ENCODE peak calls at places on chromosome 22, in seven cellular contexts. One of them, this sample, is unnamed.

GRCh38 chr22:39405346-39406085 is 5.9 kb downstream of the TAB1 start:
- DNase-seq in GM06990: no peak
- DNase-seq in activated B cell treated with CpG ODN at 0.5 μM for 24 hours: no peak
- DNase-seq in Caco-2: no peak
- DNase-seq in heart left ventricle: no peak
- DNase-seq in ovary: peak
- DNase-seq in Calu3: no peak
- DNase-seq in this sample: no peak

GRCh38 chr22:32533265-32534068 is 58.9 kb downstream of the FBXO7 start:
- DNase-seq in GM06990: no peak
- DNase-seq in activated B cell treated with CpG ODN at 0.5 μM for 24 hours: no peak
- DNase-seq in Caco-2: no peak
- DNase-seq in heart left ventricle: no peak
- DNase-seq in ovary: no peak
- DNase-seq in Calu3: no peak
- DNase-seq in this sample: no peak

GRCh38 chr22:46993626-46994025 is 231.2 kb downstream of the TBC1D22A start:
- DNase-seq in GM06990: no peak
- DNase-seq in activated B cell treated with CpG ODN at 0.5 μM for 24 hours: no peak
- DNase-seq in Caco-2: peak
- DNase-seq in heart left ventricle: no peak
- DNase-seq in ovary: peak
- DNase-seq in Calu3: no peak
- DNase-seq in this sample: no peak

GRCh38 chr22:36362819-36363377 is 24.9 kb downstream of the MYH9 start:
- DNase-seq in GM06990: no peak
- DNase-seq in activated B cell treated with CpG ODN at 0.5 μM for 24 hours: no peak
- DNase-seq in Caco-2: no peak
- DNase-seq in heart left ventricle: no peak
- DNase-seq in ovary: no peak
- DNase-seq in Calu3: no peak
- DNase-seq in this sample: peak

GRCh38 chr22:37843746-37844089 is 416 bp downstream of the ANKRD54 start:
- DNase-seq in GM06990: no peak
- DNase-seq in activated B cell treated with CpG ODN at 0.5 μM for 24 hours: no peak
- DNase-seq in Caco-2: no peak
- DNase-seq in heart left ventricle: peak
- DNase-seq in ovary: peak
- DNase-seq in Calu3: peak
- DNase-seq in this sample: peak

GRCh38 chr22:36726007-36726380 is 22.4 kb upstream of the CACNG2 start:
- DNase-seq in GM06990: no peak
- DNase-seq in activated B cell treated with CpG ODN at 0.5 μM for 24 hours: no peak
- DNase-seq in Caco-2: no peak
- DNase-seq in heart left ventricle: no peak
- DNase-seq in ovary: no peak
- DNase-seq in Calu3: no peak
- DNase-seq in this sample: no peak

GRCh38 chr22:35467788-35468187 is 67.8 kb downstream of the MCM5 start:
- DNase-seq in GM06990: no peak
- DNase-seq in activated B cell treated with CpG ODN at 0.5 μM for 24 hours: no peak
- DNase-seq in Caco-2: no peak
- DNase-seq in heart left ventricle: peak
- DNase-seq in ovary: peak
- DNase-seq in Calu3: no peak
- DNase-seq in this sample: no peak

GRCh38 chr22:29230916-29231875 is 25.5 kb downstream of the EMID1 start:
- DNase-seq in GM06990: no peak
- DNase-seq in activated B cell treated with CpG ODN at 0.5 μM for 24 hours: no peak
- DNase-seq in Caco-2: no peak
- DNase-seq in heart left ventricle: no peak
- DNase-seq in ovary: no peak
- DNase-seq in Calu3: no peak
- DNase-seq in this sample: no peak

GRCh38 chr22:21780259-21780658 is 44.7 kb upstream of the YPEL1 start:
- DNase-seq in GM06990: no peak
- DNase-seq in activated B cell treated with CpG ODN at 0.5 μM for 24 hours: no peak
- DNase-seq in Caco-2: no peak
- DNase-seq in heart left ventricle: no peak
- DNase-seq in ovary: no peak
- DNase-seq in Calu3: no peak
- DNase-seq in this sample: no peak

GRCh38 chr22:21779444-21779843 is 43.9 kb upstream of the YPEL1 start:
- DNase-seq in GM06990: no peak
- DNase-seq in activated B cell treated with CpG ODN at 0.5 μM for 24 hours: no peak
- DNase-seq in Caco-2: no peak
- DNase-seq in heart left ventricle: no peak
- DNase-seq in ovary: no peak
- DNase-seq in Calu3: no peak
- DNase-seq in this sample: no peak

GRCh38 chr22:21771631-21771976 is 36.0 kb upstream of the YPEL1 start:
- DNase-seq in GM06990: no peak
- DNase-seq in activated B cell treated with CpG ODN at 0.5 μM for 24 hours: no peak
- DNase-seq in Caco-2: no peak
- DNase-seq in heart left ventricle: no peak
- DNase-seq in ovary: no peak
- DNase-seq in Calu3: no peak
- DNase-seq in this sample: no peak

GRCh38 chr22:21778705-21779363 is 43.2 kb upstream of the YPEL1 start:
- DNase-seq in GM06990: no peak
- DNase-seq in activated B cell treated with CpG ODN at 0.5 μM for 24 hours: no peak
- DNase-seq in Caco-2: no peak
- DNase-seq in heart left ventricle: no peak
- DNase-seq in ovary: no peak
- DNase-seq in Calu3: no peak
- DNase-seq in this sample: no peak

GRCh38 chr22:21775061-21775460 is 39.5 kb upstream of the YPEL1 start:
- DNase-seq in GM06990: no peak
- DNase-seq in activated B cell treated with CpG ODN at 0.5 μM for 24 hours: no peak
- DNase-seq in Caco-2: no peak
- DNase-seq in heart left ventricle: no peak
- DNase-seq in ovary: no peak
- DNase-seq in Calu3: no peak
- DNase-seq in this sample: no peak
- TF ChIP-seq CTCF in GM06990: no peak
- TF ChIP-seq CTCF in activated B cell treated with CpG ODN at 0.5 μM for 24 hours: no peak
- TF ChIP-seq CTCF in Caco-2: no peak
- TF ChIP-seq CTCF in heart left ventricle: no peak
- TF ChIP-seq CTCF in ovary: no peak
- TF ChIP-seq CTCF in Calu3: no peak
- TF ChIP-seq CTCF in this sample: no peak

GRCh38 chr22:44444341-44445306 is 53.4 kb downstream of the RTL6 start:
- DNase-seq in GM06990: no peak
- DNase-seq in activated B cell treated with CpG ODN at 0.5 μM for 24 hours: no peak
- DNase-seq in Caco-2: no peak
- DNase-seq in heart left ventricle: no peak
- DNase-seq in ovary: no peak
- DNase-seq in Calu3: no peak
- DNase-seq in this sample: no peak
- TF ChIP-seq CTCF in GM06990: peak
- TF ChIP-seq CTCF in activated B cell treated with CpG ODN at 0.5 μM for 24 hours: no peak
- TF ChIP-seq CTCF in Caco-2: no peak
- TF ChIP-seq CTCF in heart left ventricle: no peak
- TF ChIP-seq CTCF in ovary: no peak
- TF ChIP-seq CTCF in Calu3: no peak
- TF ChIP-seq CTCF in this sample: no peak

DNA sequence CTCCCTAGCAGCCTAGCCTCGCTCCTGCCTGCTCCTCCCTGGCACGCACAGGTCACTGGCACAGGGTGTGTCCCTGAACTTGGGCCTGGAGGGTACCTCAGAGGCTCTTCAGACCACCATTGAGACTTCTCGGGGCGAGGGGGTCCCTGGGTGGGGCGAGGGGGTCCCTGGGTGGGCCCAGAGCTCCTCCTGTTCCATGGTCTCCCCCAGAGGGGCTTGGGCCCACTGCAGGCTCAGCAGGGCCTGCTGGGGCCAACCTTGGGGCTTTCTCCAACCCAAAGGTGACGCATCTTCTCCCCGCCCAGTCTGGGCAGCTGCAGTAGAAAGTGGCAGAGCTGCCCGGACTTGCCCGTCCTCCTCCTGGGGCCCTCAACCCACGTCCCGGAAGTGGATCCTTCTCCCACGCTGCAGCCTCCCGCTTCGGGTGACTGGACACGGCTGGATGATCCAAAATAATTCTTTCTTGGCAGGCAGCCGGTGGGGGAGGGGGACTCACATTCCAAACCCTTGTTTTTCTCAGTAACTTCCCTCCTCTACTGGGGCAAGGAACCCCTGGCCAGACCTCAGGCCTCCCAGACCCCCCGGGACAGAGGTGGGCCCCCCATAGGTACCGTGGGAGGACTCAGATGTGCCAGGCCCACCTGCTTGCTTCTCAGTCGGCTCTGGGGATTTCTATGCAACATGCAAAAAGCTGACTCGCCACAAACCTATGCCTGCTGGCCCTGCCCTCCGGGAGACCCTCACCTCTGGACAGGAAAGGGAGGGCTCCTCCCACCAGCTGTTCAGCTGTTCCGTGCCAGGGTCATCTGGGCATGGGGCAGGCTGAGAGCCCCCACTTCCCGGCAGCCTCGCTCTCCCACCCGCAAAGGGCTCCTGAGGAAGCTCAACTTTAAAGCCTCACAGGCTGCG is 1.5 kb downstream of the PLXNB2 start:
- DNase-seq in GM06990: peak
- DNase-seq in activated B cell treated with CpG ODN at 0.5 μM for 24 hours: no peak
- DNase-seq in Caco-2: no peak
- DNase-seq in heart left ventricle: peak
- DNase-seq in ovary: peak
- DNase-seq in Calu3: peak
- DNase-seq in this sample: peak
- TF ChIP-seq CTCF in GM06990: no peak
- TF ChIP-seq CTCF in activated B cell treated with CpG ODN at 0.5 μM for 24 hours: no peak
- TF ChIP-seq CTCF in Caco-2: no peak
- TF ChIP-seq CTCF in heart left ventricle: no peak
- TF ChIP-seq CTCF in ovary: no peak
- TF ChIP-seq CTCF in Calu3: no peak
- TF ChIP-seq CTCF in this sample: no peak

GRCh38 chr22:30947821-30948454 is 20.6 kb downstream of the MORC2 start:
- DNase-seq in GM06990: no peak
- DNase-seq in activated B cell treated with CpG ODN at 0.5 μM for 24 hours: no peak
- DNase-seq in Caco-2: no peak
- DNase-seq in heart left ventricle: no peak
- DNase-seq in ovary: no peak
- DNase-seq in Calu3: no peak
- DNase-seq in this sample: peak
- TF ChIP-seq CTCF in GM06990: peak
- TF ChIP-seq CTCF in activated B cell treated with CpG ODN at 0.5 μM for 24 hours: no peak
- TF ChIP-seq CTCF in Caco-2: peak
- TF ChIP-seq CTCF in heart left ventricle: peak
- TF ChIP-seq CTCF in ovary: peak
- TF ChIP-seq CTCF in Calu3: no peak
- TF ChIP-seq CTCF in this sample: peak

GRCh38 chr22:42070517-42071422 is at the start of gene NAGA:
- DNase-seq in GM06990: peak
- DNase-seq in activated B cell treated with CpG ODN at 0.5 μM for 24 hours: peak
- DNase-seq in Caco-2: peak
- DNase-seq in heart left ventricle: peak
- DNase-seq in ovary: peak
- DNase-seq in Calu3: peak
- DNase-seq in this sample: peak
- TF ChIP-seq CTCF in GM06990: no peak
- TF ChIP-seq CTCF in activated B cell treated with CpG ODN at 0.5 μM for 24 hours: no peak
- TF ChIP-seq CTCF in Caco-2: no peak
- TF ChIP-seq CTCF in heart left ventricle: no peak
- TF ChIP-seq CTCF in ovary: peak
- TF ChIP-seq CTCF in Calu3: no peak
- TF ChIP-seq CTCF in this sample: no peak

GRCh38 chr22:19431641-19432091 is at the start of gene HIRA:
- DNase-seq in GM06990: peak
- DNase-seq in activated B cell treated with CpG ODN at 0.5 μM for 24 hours: peak
- DNase-seq in Caco-2: peak
- DNase-seq in heart left ventricle: peak
- DNase-seq in ovary: peak
- DNase-seq in Calu3: peak
- DNase-seq in this sample: peak
- TF ChIP-seq CTCF in GM06990: no peak
- TF ChIP-seq CTCF in activated B cell treated with CpG ODN at 0.5 μM for 24 hours: no peak
- TF ChIP-seq CTCF in Caco-2: no peak
- TF ChIP-seq CTCF in heart left ventricle: no peak
- TF ChIP-seq CTCF in ovary: no peak
- TF ChIP-seq CTCF in Calu3: no peak
- TF ChIP-seq CTCF in this sample: no peak

DNA sequence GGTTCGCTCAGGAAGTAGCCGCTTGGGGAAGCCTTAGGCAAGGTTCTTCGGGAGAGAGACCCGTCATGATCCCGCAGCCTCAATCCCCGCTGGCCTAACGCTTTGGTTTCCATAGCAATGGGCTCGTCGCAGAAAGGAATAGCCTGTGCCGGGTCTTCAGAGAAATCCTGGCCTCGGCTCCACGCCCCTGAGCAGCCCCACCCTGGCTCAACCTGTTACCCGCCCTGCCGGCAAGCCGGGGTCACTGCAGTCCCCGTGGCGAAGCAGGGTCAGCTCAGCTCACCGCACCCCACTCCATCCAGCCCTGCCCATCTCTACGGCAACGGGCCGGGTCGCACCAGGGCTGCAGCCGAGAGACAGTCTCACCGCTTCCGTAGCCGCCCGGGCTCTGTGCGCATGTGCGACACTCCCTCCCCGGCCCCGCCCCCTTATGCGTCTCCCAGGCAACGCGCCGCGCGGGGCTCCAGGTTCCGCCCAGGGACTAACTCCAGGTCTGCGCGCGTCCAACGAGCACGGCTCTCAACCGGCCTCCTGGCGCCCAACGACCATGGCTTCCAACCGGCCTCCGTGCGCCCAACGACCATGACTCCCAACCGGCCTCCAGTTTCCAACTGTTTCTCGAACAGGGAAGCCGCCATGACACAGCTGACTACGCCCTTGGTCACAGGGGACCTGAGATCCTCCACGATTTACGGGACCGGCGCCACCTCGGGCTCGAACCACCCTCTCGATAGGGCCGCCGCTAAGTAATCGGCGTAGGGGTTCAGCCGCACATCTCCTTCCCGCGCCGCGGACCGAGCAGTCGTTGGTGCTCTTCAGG is at the start of gene DUSP18:
- DNase-seq in GM06990: peak
- DNase-seq in activated B cell treated with CpG ODN at 0.5 μM for 24 hours: peak
- DNase-seq in Caco-2: peak
- DNase-seq in heart left ventricle: peak
- DNase-seq in ovary: peak
- DNase-seq in Calu3: peak
- DNase-seq in this sample: peak
- TF ChIP-seq CTCF in GM06990: peak
- TF ChIP-seq CTCF in activated B cell treated with CpG ODN at 0.5 μM for 24 hours: no peak
- TF ChIP-seq CTCF in Caco-2: peak
- TF ChIP-seq CTCF in heart left ventricle: peak
- TF ChIP-seq CTCF in ovary: peak
- TF ChIP-seq CTCF in Calu3: peak
- TF ChIP-seq CTCF in this sample: peak